ENCODE peak calls at places on chromosomes 1 and 21, in ten cellular contexts. P, V, G, Y, M, J, A, K, O and R are unnamed samples.

GRCh38 chr21:14982336-14982735 is 82.5 kb downstream of the NRIP1 start:
- DNase-seq in K (no peak), V (no peak), P (no peak), O (no peak), J (no peak), G (no peak), M (no peak), Y (no peak), A (peak; percentile 63), R (no peak)

GRCh38 chr1:54864460-54865208 is 22.4 kb downstream of the DHCR24 start:
- DNase-seq in A (no peak), Y (peak; percentile 73), K (no peak), J (no peak), P (no peak), G (no peak), M (no peak), O (no peak), V (no peak), R (no peak)

GRCh38 chr1:183761871-183762270 is 43.0 kb upstream of the RGL1 start:
- DNase-seq in K (no peak), M (no peak), Y (no peak), J (no peak), O (no peak), V (peak; percentile 82), P (no peak), A (no peak), G (no peak), R (no peak)

GRCh38 chr1:225842788-225843425 is 33.0 kb downstream of the EPHX1 start:
- DNase-seq in K (no peak), P (no peak), A (peak; percentile 17), V (no peak), M (no peak), O (no peak), J (no peak), Y (no peak), G (no peak), R (no peak)

GRCh38 chr1:2388004-2388913 is 3.1 kb downstream of the MORN1 start:
- DNase-seq in A (no peak), O (no peak), P (no peak), G (no peak), J (no peak), V (no peak), Y (peak; percentile 29), M (no peak), K (no peak), R (no peak)

GRCh38 chr21:25487046-25487594 is 120.2 kb downstream of the MRPL39 start:
- DNase-seq in G (no peak), V (peak; percentile 9), O (peak; percentile 28), Y (no peak), K (no peak), A (no peak), J (no peak), P (no peak), M (no peak), R (peak; percentile 93)

GRCh38 chr1:111813440-111814304 is 58.0 kb downstream of the DDX20 start:
- DNase-seq in O (no peak), J (peak; percentile 14), Y (no peak), P (no peak), V (no peak), G (no peak), K (no peak), A (peak; percentile 10), M (peak; percentile 6), R (no peak)

GRCh38 chr21:19908386-19908785 is 1089.8 kb upstream of the NCAM2 start:
- DNase-seq in O (no peak), Y (no peak), M (no peak), K (no peak), V (no peak), G (no peak), P (no peak), A (no peak), J (no peak), R (peak; percentile 40)

GRCh38 chr1:57987507-57987906 is 559.0 kb downstream of the OMA1 start:
- DNase-seq in O (no peak), Y (no peak), M (no peak), G (no peak), A (no peak), P (no peak), V (no peak), K (no peak), J (no peak), R (no peak)

GRCh38 chr1:203512830-203513578 is 19.1 kb downstream of the OPTC start:
- DNase-seq in J (no peak), M (peak; percentile 98), P (peak; percentile 93), A (peak; percentile 98), K (peak; percentile 6), V (peak; percentile 94), G (no peak), Y (no peak), O (peak; percentile 66), R (peak; percentile 20)

GRCh38 chr1:1088036-1088800 is 14.1 kb upstream of the RNF223 start:
- DNase-seq in V (no peak), K (no peak), O (no peak), M (no peak), G (no peak), J (no peak), Y (no peak), A (no peak), P (no peak), R (no peak)

GRCh38 chr1:235018161-235018560 is 110.5 kb downstream of the TOMM20 start:
- DNase-seq in G (no peak), A (peak; percentile 98), O (no peak), J (no peak), M (peak; percentile 93), Y (peak; percentile 20), V (peak; percentile 99), P (peak; percentile 91), K (no peak), R (no peak)

GRCh38 chr1:24294757-24295371 is 24.3 kb upstream of the GRHL3 start:
- DNase-seq in K (no peak), V (peak; percentile 86), G (no peak), M (peak; percentile 84), Y (peak; percentile 82), P (peak; percentile 61), J (no peak), O (no peak), A (peak; percentile 76), R (no peak)

GRCh38 chr1:8506995-8507615 is 189.2 kb downstream of the SLC45A1 start:
- DNase-seq in Y (no peak), M (no peak), G (no peak), O (no peak), P (no peak), J (no peak), A (no peak), K (no peak), V (no peak), R (no peak)

GRCh38 chr1:145992958-145993617 is 3.3 kb downstream of the TXNIP start:
- DNase-seq in M (no peak), V (no peak), J (no peak), K (no peak), G (no peak), O (no peak), P (no peak), A (no peak), Y (no peak), R (no peak)